ENCODE peak calls at places on chromosomes 2 and 18, in six cellular contexts. Y, P, A, B, O and J are unnamed samples.

GRCh38 chr2:204234879-204235278 is 298.3 kb downstream of the ICOS start:
- DNase-seq in O (no peak), P (no peak), A (no peak), B (no peak), Y (peak), J (peak)

GRCh38 chr2:47312504-47312875 is 90.5 kb upstream of the MSH2 start:
- DNase-seq in B (no peak), O (no peak), Y (no peak), A (no peak), P (no peak), J (no peak)

GRCh38 chr2:46801731-46802664 is 113.6 kb downstream of the MCFD2 start:
- DNase-seq in O (peak), B (peak), P (no peak), A (no peak), Y (peak), J (no peak)

GRCh38 chr18:3235846-3236245 is 11.8 kb upstream of the MYL12A start:
- DNase-seq in Y (no peak), B (no peak), A (no peak), P (no peak), O (no peak), J (no peak)

GRCh38 chr2:1486670-1487069 is 73.4 kb downstream of the TPO start:
- DNase-seq in P (no peak), A (no peak), O (no peak), Y (no peak), B (no peak), J (no peak)

GRCh38 chr2:138090330-138090729 is 126.1 kb downstream of the HNMT start:
- DNase-seq in B (peak), O (no peak), P (peak), Y (peak), A (no peak), J (peak)

GRCh38 chr2:162057426-162057825 is 16.6 kb downstream of the DPP4 start:
- DNase-seq in O (no peak), B (no peak), Y (no peak), A (no peak), P (no peak), J (no peak)

GRCh38 chr18:74299746-74300145 is 8.0 kb upstream of the CYB5A start:
- DNase-seq in O (no peak), B (peak), Y (peak), A (no peak), P (no peak), J (no peak)

GRCh38 chr18:3595282-3596273 is 145.6 kb downstream of the TGIF1 start:
- DNase-seq in Y (peak), B (peak), O (no peak), A (peak), P (no peak), J (peak)

GRCh38 chr2:240787521-240788472 is 32.2 kb downstream of the KIF1A start:
- DNase-seq in O (no peak), Y (no peak), P (no peak), A (no peak), B (no peak), J (no peak)

GRCh38 chr18:63220903-63221302 is 98.7 kb downstream of the BCL2 start:
- DNase-seq in A (no peak), Y (no peak), P (no peak), B (no peak), O (no peak), J (no peak)

GRCh38 chr2:160353166-160353565 is 140.4 kb downstream of the RBMS1 start:
- DNase-seq in O (no peak), B (peak), Y (no peak), P (no peak), A (no peak), J (no peak)

GRCh38 chr18:74790451-74790850 is 192.8 kb downstream of the ZNF407 start:
- DNase-seq in B (no peak), P (no peak), O (no peak), Y (no peak), A (no peak), J (no peak)

GRCh38 chr2:66431840-66432511 is 2.9 kb upstream of the MEIS1 start:
- DNase-seq in Y (no peak), B (no peak), O (no peak), P (no peak), A (no peak), J (no peak)

GRCh38 chr2:240291940-240292574 is 143.4 kb upstream of the GPC1 start:
- DNase-seq in P (no peak), B (no peak), Y (no peak), O (no peak), A (no peak), J (no peak)

GRCh38 chr2:140440815-140441214 is 1660.6 kb upstream of the NXPH2 start:
- DNase-seq in O (no peak), A (no peak), P (no peak), Y (no peak), B (no peak), J (no peak)

GRCh38 chr2:241272298-241272721 is 43.2 kb downstream of the HDLBP start:
- DNase-seq in A (peak), P (peak), B (peak), O (no peak), Y (no peak), J (no peak)

DNA sequence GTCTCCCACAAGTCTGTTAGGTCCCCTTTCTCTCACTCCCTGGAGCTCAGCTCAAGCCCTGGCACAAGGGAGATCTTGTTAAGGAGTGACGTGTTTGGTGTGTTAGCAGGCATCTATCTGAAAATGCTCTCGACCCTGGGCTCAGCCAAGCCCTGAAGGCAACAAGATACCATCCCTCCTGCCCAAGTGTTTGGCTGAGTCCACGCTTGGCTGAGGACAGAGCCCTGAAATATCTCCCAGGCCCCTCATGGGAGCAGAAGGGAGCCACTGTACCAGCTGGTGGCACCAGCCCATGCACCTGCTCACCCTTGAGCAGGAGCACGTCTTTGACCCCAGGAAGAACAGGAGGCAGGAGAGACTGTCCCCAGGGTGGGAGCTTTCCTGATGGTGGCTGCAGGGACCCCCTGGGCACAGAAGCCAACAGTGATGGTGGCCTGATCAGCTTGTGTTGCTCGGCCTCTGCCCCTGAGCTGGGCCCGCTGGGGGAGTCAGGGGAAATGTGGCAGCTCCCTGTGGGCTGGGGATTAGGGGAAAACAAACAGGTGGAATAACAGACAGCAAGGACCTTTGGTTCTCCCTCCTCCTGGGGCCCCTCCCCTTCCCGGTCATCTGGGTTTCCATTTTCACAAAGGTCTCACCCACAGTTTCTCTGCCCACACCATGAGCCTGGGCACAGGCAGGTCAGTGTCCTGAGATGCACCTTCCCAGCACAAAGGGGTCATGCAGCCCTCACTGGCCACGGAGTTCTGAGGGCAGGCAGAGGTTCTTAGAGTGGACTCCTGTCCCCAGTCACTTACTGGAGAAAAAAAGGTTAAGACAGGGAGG is 91.6 kb downstream of the RHOB start:
- DNase-seq in A (no peak), P (no peak), B (no peak), Y (no peak), O (no peak), J (no peak)
- H3K27ac ChIP-seq in A (no peak), P (no peak), B (no peak), Y (no peak), O (no peak), J (no peak)

DNA sequence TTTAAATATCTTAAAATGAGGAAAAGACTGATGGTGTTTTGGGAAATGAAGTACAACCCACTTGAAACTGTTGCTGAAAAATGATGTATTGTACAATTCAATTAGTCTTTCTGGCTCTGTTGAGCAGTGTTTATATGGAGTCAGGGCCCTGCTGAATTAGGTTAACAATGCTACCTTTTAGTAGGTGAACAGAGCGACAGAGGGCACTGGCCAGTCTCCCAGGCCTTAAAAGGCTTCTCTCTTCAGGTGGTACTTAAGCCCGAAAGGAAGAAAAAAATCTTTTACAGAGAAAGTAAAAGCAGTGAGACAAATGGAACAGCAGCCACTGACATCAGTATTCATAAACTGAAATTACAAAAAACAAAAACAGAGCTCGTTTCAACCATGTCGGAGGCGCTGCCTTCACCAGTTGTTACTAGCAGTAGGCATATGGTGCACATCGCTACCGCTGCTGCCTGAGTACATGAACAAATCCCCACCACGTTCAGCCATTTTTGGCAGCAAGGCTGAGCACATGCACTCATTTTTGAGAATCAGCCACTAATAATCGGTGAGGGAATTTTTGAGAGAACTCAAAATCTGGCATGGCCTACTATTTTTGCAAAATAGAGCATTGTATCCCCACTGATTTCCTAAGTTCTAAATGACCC is 91.8 kb downstream of the PLEKHM3 start:
- DNase-seq in B (no peak), A (no peak), Y (no peak), P (no peak), O (no peak), J (no peak)
- H3K4me3 ChIP-seq in B (no peak), A (no peak), Y (no peak), P (no peak), O (no peak), J (no peak)

GRCh38 chr18:33560686-33561370 is 17.2 kb upstream of the ASXL3 start:
- DNase-seq in A (no peak), B (no peak), O (no peak), P (no peak), Y (peak), J (peak)

GRCh38 chr18:33558529-33558928 is 19.5 kb upstream of the ASXL3 start:
- DNase-seq in Y (no peak), A (no peak), B (no peak), O (no peak), P (no peak), J (no peak)

GRCh38 chr18:33562741-33563140 is 15.3 kb upstream of the ASXL3 start:
- DNase-seq in A (peak), O (no peak), Y (no peak), P (no peak), B (no peak), J (no peak)

GRCh38 chr18:33556846-33557245 is 21.2 kb upstream of the ASXL3 start:
- DNase-seq in Y (no peak), A (no peak), O (no peak), B (no peak), P (no peak), J (no peak)

GRCh38 chr18:33557706-33558105 is 20.3 kb upstream of the ASXL3 start:
- DNase-seq in B (no peak), O (no peak), Y (no peak), P (no peak), A (no peak), J (no peak)
- TF ChIP-seq CTCF in B (no peak), O (no peak), Y (no peak), P (no peak), A (no peak), J (no peak)

GRCh38 chr2:102129956-102130650 is 12.4 kb upstream of the IL1R1 start:
- DNase-seq in B (no peak), P (no peak), Y (no peak), O (no peak), A (no peak), J (no peak)
- H3K27ac ChIP-seq in B (no peak), P (no peak), Y (peak), O (no peak), A (no peak), J (no peak)